ENCODE peak calls at places on chromosomes 4 and X, in five cellular contexts. N, B, Z, T and H are unnamed samples.

GRCh38 chrX:66544181-66544580 is 94.7 kb downstream of the EDA2R start:
- DNase-seq in Z (no peak), B (no peak), N (peak; percentile 36), T (no peak), H (no peak)

GRCh38 chrX:133414399-133415275 is 652 bp downstream of the GPC4 start:
- DNase-seq in Z (no peak), N (peak; percentile 16), B (peak; percentile 34), T (no peak), H (peak; percentile 20)

GRCh38 chrX:84118315-84118714 is 69.7 kb downstream of the RPS6KA6 start:
- DNase-seq in N (no peak), T (no peak), B (no peak), Z (no peak), H (no peak)

GRCh38 chr4:40058854-40059253 is 2.2 kb downstream of the N4BP2 start:
- DNase-seq in Z (no peak), B (no peak), T (no peak), N (no peak), H (no peak)

GRCh38 chr4:56979674-56980073 is 978 bp downstream of the POLR2B start:
- DNase-seq in N (peak; percentile 56), T (no peak), B (peak; percentile 47), Z (no peak), H (no peak)

GRCh38 chrX:92232182-92232581 is 453.0 kb downstream of the PCDH11X start:
- DNase-seq in B (no peak), N (peak; percentile 9), T (no peak), Z (no peak), H (no peak)

GRCh38 chr4:135838889-135839288 is 1637.3 kb upstream of the PABPC4L start:
- DNase-seq in B (peak; percentile 1), T (no peak), Z (no peak), N (no peak), H (no peak)

GRCh38 chrX:72540318-72540717 is 32.3 kb downstream of the HDAC8 start:
- DNase-seq in B (peak; percentile 33), N (no peak), Z (no peak), T (no peak), H (no peak)

GRCh38 chrX:150841466-150842197 is 56.8 kb downstream of the CD99L2 start:
- DNase-seq in Z (no peak), N (no peak), B (peak; percentile 56), T (no peak), H (no peak)

GRCh38 chr4:120724656-120725055 is 197.9 kb downstream of the PRDM5 start:
- DNase-seq in B (no peak), T (no peak), N (no peak), Z (no peak), H (no peak)

GRCh38 chr4:1541449-1542225 is 135.4 kb upstream of the NKX1-1 start:
- DNase-seq in N (no peak), B (no peak), Z (no peak), T (no peak), H (no peak)

GRCh38 chr4:153612878-153613277 is 71.2 kb upstream of the TLR2 start:
- DNase-seq in T (no peak), Z (no peak), N (no peak), B (no peak), H (no peak)

GRCh38 chr4:187176261-187176910 is 452.7 kb upstream of the FAT1 start:
- DNase-seq in B (peak; percentile 6), T (no peak), Z (no peak), N (no peak), H (no peak)

GRCh38 chrX:82081027-82081426 is 879.1 kb downstream of the SH3BGRL start:
- DNase-seq in T (no peak), B (no peak), Z (no peak), N (no peak), H (no peak)

DNA sequence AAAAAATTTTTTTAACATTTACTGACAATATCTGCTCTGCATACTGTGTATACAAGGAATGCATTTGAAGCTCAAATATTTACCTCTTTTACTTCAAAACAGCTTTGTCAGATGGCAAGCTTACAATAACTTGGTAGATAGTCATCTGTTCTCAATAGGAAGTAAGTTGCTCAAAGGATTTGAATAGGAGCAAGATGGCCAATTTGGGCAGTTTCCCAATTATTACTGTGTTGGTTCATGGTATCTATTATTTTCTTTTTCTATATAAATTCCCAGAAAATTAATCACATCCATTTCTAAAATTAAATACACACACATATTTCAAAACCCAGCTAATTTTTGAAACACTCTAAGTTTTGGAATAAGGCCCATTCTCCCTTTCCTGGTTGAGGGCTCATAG is 60.3 kb upstream of the BLTP1 start:
- DNase-seq in B (peak; percentile 44), Z (no peak), T (no peak), N (no peak), H (no peak)
- TF ChIP-seq CTCF in B (no peak), Z (no peak), T (no peak), N (no peak), H (no peak)

GRCh38 chr4:48269861-48270515 is 350 bp upstream of the TEC start:
- DNase-seq in Z (peak; percentile 99), B (peak; percentile 95), T (peak; percentile 93), N (peak; percentile 92), H (peak; percentile 99)
- TF ChIP-seq CTCF in Z (peak; percentile 48), B (peak; percentile 29), T (peak; percentile 23), N (peak; percentile 18), H (peak; percentile 31)

GRCh38 chr4:55169352-55169959 is 44.1 kb upstream of the KDR start:
- DNase-seq in N (no peak), B (peak; percentile 27), Z (no peak), T (no peak), H (no peak)
- TF ChIP-seq CTCF in N (no peak), B (no peak), Z (no peak), T (no peak), H (no peak)

GRCh38 chr4:73869130-73870055 is at the start of gene CXCL1:
- DNase-seq in T (no peak), Z (peak; percentile 87), N (no peak), B (peak; percentile 69), H (peak; percentile 22)
- TF ChIP-seq CTCF in T (no peak), Z (peak; percentile 7), N (no peak), B (no peak), H (no peak)

DNA sequence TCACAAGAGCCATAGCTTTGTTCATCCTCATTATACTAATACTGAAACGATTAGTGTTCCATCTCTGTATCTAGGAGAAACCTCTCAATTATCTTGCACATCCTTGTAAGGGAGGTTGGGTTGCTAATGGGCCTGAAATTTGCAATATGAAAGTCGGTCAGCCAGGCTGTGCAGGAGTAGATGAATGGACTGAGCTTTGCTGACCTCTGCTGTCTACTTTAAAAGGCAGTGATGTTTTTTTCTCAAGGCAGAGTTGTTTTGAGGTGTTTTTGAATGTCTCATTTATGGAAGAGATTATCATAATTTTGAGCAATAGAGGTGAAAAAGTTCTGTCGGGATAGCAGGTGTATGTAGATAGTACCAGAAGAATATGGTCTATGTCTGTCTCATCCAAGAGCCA is 47.9 kb upstream of the LINC00632 start:
- DNase-seq in N (no peak), Z (no peak), B (no peak), T (no peak), H (no peak)
- TF ChIP-seq CTCF in N (no peak), Z (no peak), B (no peak), T (no peak), H (no peak)